ENCODE peak calls at places on chromosomes 12 and 14, in six cellular contexts. N is sigmoid colon, Q is breast epithelium, S is GM12878, U is HCT116, Y is endothelial cell of umbilical vein. T is an unnamed sample.

GRCh38 chr12:104181313-104181712 is 34.3 kb upstream of the TXNRD1 start:
- DNase-seq in Q (no peak), Y (no peak), S (no peak), N (no peak), U (no peak), T (no peak)

GRCh38 chr14:40447032-40447431 is 1014.8 kb upstream of the FBXO33 start:
- DNase-seq in Y (no peak), Q (no peak), N (no peak), S (no peak), U (no peak), T (no peak)

GRCh38 chr12:123761841-123762714 is at the start of gene DNAH10:
- DNase-seq in Q (no peak), Y (peak; percentile 32), U (no peak), N (peak; percentile 56), S (peak; percentile 4), T (peak; percentile 87)

GRCh38 chr14:71523630-71524320 is 408.5 kb upstream of the RGS6 start:
- DNase-seq in S (peak; percentile 76), U (no peak), N (no peak), Q (no peak), Y (no peak), T (no peak)

GRCh38 chr14:62943202-62943601 is 102.1 kb downstream of the KCNH5 start:
- DNase-seq in U (no peak), N (no peak), S (no peak), Y (no peak), Q (no peak), T (no peak)

GRCh38 chr14:99946652-99947489 is 118.4 kb upstream of the EVL start:
- DNase-seq in N (peak; percentile 62), U (no peak), S (no peak), Q (no peak), Y (peak; percentile 26), T (no peak)

GRCh38 chr12:117972341-117972740 is 3.6 kb upstream of the KSR2 start:
- DNase-seq in S (no peak), Q (no peak), Y (no peak), N (no peak), U (no peak), T (no peak)

GRCh38 chr14:69694730-69695663 is 71.9 kb upstream of the SRSF5 start:
- DNase-seq in U (no peak), N (no peak), Q (no peak), S (no peak), Y (peak; percentile 71), T (no peak)

GRCh38 chr12:123474493-123475255 is 16.7 kb downstream of the SNRNP35 start:
- DNase-seq in Q (no peak), S (no peak), U (no peak), Y (no peak), N (no peak), T (no peak)

GRCh38 chr12:17015501-17015900 is 409.5 kb upstream of the LMO3 start:
- DNase-seq in U (no peak), Y (no peak), N (no peak), S (no peak), Q (no peak), T (no peak)

GRCh38 chr12:61356485-61356884 is 903.7 kb upstream of the USP15 start:
- DNase-seq in Q (no peak), S (no peak), U (no peak), Y (no peak), N (no peak), T (no peak)

GRCh38 chr12:5716221-5716620 is 228.8 kb downstream of the ANO2 start:
- DNase-seq in Q (no peak), N (no peak), U (no peak), Y (peak; percentile 69), S (no peak), T (no peak)

GRCh38 chr12:3680919-3681594 is 71.9 kb downstream of the CRACR2A start:
- DNase-seq in Y (peak; percentile 61), Q (peak; percentile 61), N (no peak), U (no peak), S (no peak), T (no peak)

GRCh38 chr14:98498019-98498885 is 773.7 kb downstream of the BCL11B start:
- DNase-seq in Q (no peak), N (no peak), S (no peak), Y (no peak), U (no peak), T (no peak)

GRCh38 chr12:89999699-90000505 is 291.3 kb upstream of the ATP2B1 start:
- DNase-seq in S (no peak), U (no peak), N (no peak), Y (peak; percentile 54), Q (no peak), T (no peak)

GRCh38 chr12:9868271-9868815 is 811 bp downstream of the CLEC2B start:
- DNase-seq in Y (peak; percentile 21), S (no peak), U (no peak), Q (no peak), N (no peak), T (no peak)

GRCh38 chr14:24032727-24033418 is 18.9 kb upstream of the CARMIL3 start:
- DNase-seq in Y (no peak), Q (no peak), U (no peak), S (no peak), N (no peak), T (no peak)

GRCh38 chr14:100764716-100765115 is 38.0 kb downstream of the DLK1 start:
- DNase-seq in Q (no peak), Y (no peak), S (no peak), U (no peak), N (peak; percentile 39), T (no peak)

GRCh38 chr12:91978143-91978542 is 167.5 kb downstream of the BTG1 start:
- DNase-seq in Q (no peak), Y (no peak), U (no peak), S (no peak), N (no peak), T (no peak)

GRCh38 chr14:75222208-75222701 is 45.8 kb upstream of the TMED10 start:
- DNase-seq in N (peak; percentile 73), U (no peak), Q (no peak), Y (peak; percentile 90), S (peak; percentile 53), T (peak; percentile 79)

GRCh38 chr14:50943261-50943942 is 881 bp downstream of the PYGL start:
- DNase-seq in N (peak; percentile 90), S (no peak), Q (no peak), U (peak; percentile 31), Y (peak; percentile 33), T (peak; percentile 80)
- TF ChIP-seq POLR2A in N (no peak), S (no peak), Q (no peak), U (no peak), Y (no peak), T (no peak)

GRCh38 chr12:31363416-31363809 is 37.5 kb upstream of the SINHCAF start:
- DNase-seq in Q (no peak), S (no peak), U (no peak), Y (no peak), N (no peak), T (peak; percentile 46)

GRCh38 chr12:31363826-31364225 is 37.9 kb upstream of the SINHCAF start:
- DNase-seq in U (no peak), N (no peak), S (no peak), Y (no peak), Q (no peak), T (peak; percentile 30)

GRCh38 chr12:31361730-31362114 is 35.8 kb upstream of the SINHCAF start:
- DNase-seq in Y (no peak), U (no peak), N (no peak), S (no peak), Q (no peak), T (no peak)

GRCh38 chr12:31362759-31363415 is 36.9 kb upstream of the SINHCAF start:
- DNase-seq in S (peak; percentile 46), U (no peak), Y (no peak), Q (no peak), N (no peak), T (peak; percentile 68)

GRCh38 chr12:31362115-31362758 is 36.3 kb upstream of the SINHCAF start:
- DNase-seq in Q (no peak), U (no peak), S (no peak), Y (no peak), N (no peak), T (peak; percentile 71)
- TF ChIP-seq CTCF in Q (no peak), U (no peak), S (no peak), Y (no peak), N (no peak), T (no peak)

DNA sequence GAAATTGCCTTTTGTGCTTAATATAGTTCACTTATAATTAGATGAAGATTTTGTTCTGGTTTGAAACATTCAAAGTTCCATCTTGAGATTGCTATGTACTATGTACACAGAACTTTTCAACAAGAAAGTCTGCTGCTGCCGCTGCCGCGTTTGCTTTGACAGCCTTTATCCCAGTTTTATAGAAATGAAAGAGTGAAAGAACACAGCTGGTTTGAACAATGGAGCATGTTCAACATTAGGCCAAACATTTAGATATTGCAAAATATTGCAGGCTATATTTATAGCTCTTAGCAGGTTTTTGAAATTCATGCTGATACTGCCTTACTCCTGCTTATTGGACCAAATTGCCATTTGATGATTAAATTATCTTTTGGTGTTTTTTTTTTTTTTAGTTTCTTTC is 299.8 kb upstream of the PRKD1 start:
- DNase-seq in Q (no peak), N (peak; percentile 74), U (no peak), S (no peak), Y (no peak), T (no peak)
- TF ChIP-seq POLR2AphosphoS5 in Q (no peak), N (peak; percentile 43), U (no peak), S (no peak), Y (no peak), T (no peak)

GRCh38 chr12:126582231-126582630 is 1517.0 kb downstream of the AACS start:
- DNase-seq in U (no peak), Y (no peak), N (no peak), S (no peak), Q (no peak), T (no peak)

DNA sequence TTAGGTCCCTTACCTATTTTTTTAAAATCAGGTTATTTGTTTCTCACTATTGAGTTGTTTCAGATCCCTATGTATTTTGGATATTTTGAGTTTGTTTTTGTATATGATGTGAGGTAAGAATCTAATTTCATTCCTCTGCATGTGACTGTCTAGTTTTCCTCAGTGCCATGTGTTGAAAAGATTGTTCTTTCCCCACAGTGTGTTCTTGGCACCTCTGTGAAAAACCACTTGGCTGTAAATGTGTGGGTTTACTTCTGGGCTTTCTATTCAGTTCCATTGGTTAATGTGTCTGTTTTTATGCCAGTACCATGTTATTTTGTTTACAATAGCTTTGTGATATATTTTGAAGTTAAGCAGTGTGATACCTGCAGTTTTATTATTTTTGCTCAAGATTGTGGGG is 1516.4 kb downstream of the AACS start:
- DNase-seq in S (no peak), U (no peak), Y (no peak), N (no peak), Q (no peak), T (no peak)
- TF ChIP-seq POLR2A in S (no peak), U (no peak), Y (no peak), N (no peak), Q (no peak), T (no peak)

GRCh38 chr14:31897581-31898186 is 179.4 kb upstream of the ARHGAP5 start:
- DNase-seq in Q (no peak), Y (no peak), N (no peak), S (no peak), U (no peak), T (no peak)
- TF ChIP-seq CTCF in Q (no peak), Y (no peak), N (no peak), S (no peak), U (no peak), T (no peak)

GRCh38 chr12:2198088-2198501 is 145.3 kb downstream of the CACNA1C start:
- DNase-seq in Y (no peak), U (peak; percentile 42), S (no peak), N (peak; percentile 80), Q (no peak), T (no peak)
- TF ChIP-seq POLR2AphosphoS5 in Y (no peak), U (no peak), S (no peak), N (peak; percentile 3), Q (no peak), T (no peak)